ENCODE peak calls at places on chromosomes 12 and 14, in ten cellular contexts. F, J, D, O, A, Q, C, S, X and E are unnamed samples.

GRCh38 chr12:102301547-102301946 is 103.9 kb upstream of the PMCH start:
- DNase-seq in F (no peak), J (no peak), D (no peak), O (no peak), A (no peak), Q (no peak), C (no peak), S (no peak), X (no peak), E (no peak)

GRCh38 chr12:41743835-41744234 is 400.8 kb downstream of the GXYLT1 start:
- DNase-seq in F (peak; percentile 6), J (no peak), D (peak; percentile 57), O (no peak), A (no peak), Q (peak; percentile 42), C (peak; percentile 28), S (no peak), X (no peak), E (peak; percentile 40)

GRCh38 chr12:124475295-124476010 is 92.0 kb downstream of the NCOR2 start:
- DNase-seq in F (no peak), J (no peak), D (no peak), O (no peak), A (no peak), Q (no peak), C (no peak), S (no peak), X (no peak), E (no peak)

GRCh38 chr14:51849095-51849494 is 11.3 kb upstream of the GNG2 start:
- DNase-seq in F (no peak), J (no peak), D (peak; percentile 52), O (no peak), A (no peak), Q (peak; percentile 77), C (peak; percentile 76), S (no peak), X (no peak), E (no peak)

GRCh38 chr12:44876554-44877275 is 600 bp upstream of the NELL2 start:
- DNase-seq in F (peak; percentile 70), J (no peak), D (peak; percentile 17), O (peak; percentile 8), A (peak; percentile 85), Q (peak; percentile 29), C (peak; percentile 49), S (no peak), X (no peak), E (peak; percentile 14)

GRCh38 chr14:95185033-95185432 is 27.7 kb upstream of the DICER1 start:
- DNase-seq in F (no peak), J (no peak), D (no peak), O (no peak), A (no peak), Q (no peak), C (no peak), S (no peak), X (no peak), E (no peak)

GRCh38 chr12:105676694-105677093 is 346.2 kb downstream of the C12orf75 start:
- DNase-seq in F (no peak), J (no peak), D (no peak), O (no peak), A (no peak), Q (peak; percentile 24), C (no peak), S (no peak), X (peak; percentile 46), E (no peak)

GRCh38 chr12:62014330-62014729 is 245.9 kb upstream of the USP15 start:
- DNase-seq in F (no peak), J (no peak), D (no peak), O (no peak), A (no peak), Q (no peak), C (no peak), S (no peak), X (no peak), E (no peak)

GRCh38 chr12:120849765-120850164 is 54.4 kb downstream of the SPPL3 start:
- DNase-seq in F (peak; percentile 32), J (peak; percentile 42), D (peak; percentile 86), O (no peak), A (no peak), Q (peak; percentile 88), C (peak; percentile 33), S (no peak), X (peak; percentile 90), E (no peak)

GRCh38 chr12:44654641-44655625 is 221.2 kb downstream of the NELL2 start:
- DNase-seq in F (no peak), J (no peak), D (no peak), O (no peak), A (peak; percentile 2), Q (no peak), C (no peak), S (no peak), X (no peak), E (no peak)

GRCh38 chr12:1083086-1083887 is 92.3 kb downstream of the ERC1 start:
- DNase-seq in F (no peak), J (no peak), D (no peak), O (no peak), A (peak; percentile 45), Q (no peak), C (no peak), S (no peak), X (no peak), E (no peak)

GRCh38 chr14:30559638-30560071 is 697 bp downstream of the G2E3 start:
- DNase-seq in F (peak; percentile 31), J (no peak), D (peak; percentile 54), O (peak; percentile 27), A (peak; percentile 75), Q (peak; percentile 38), C (peak; percentile 64), S (peak; percentile 29), X (peak; percentile 53), E (peak; percentile 39)

GRCh38 chr12:50166776-50167025 is 468 bp downstream of the CERS5 start:
- DNase-seq in F (no peak), J (no peak), D (no peak), O (peak; percentile 56), A (no peak), Q (no peak), C (peak; percentile 74), S (no peak), X (no peak), E (no peak)

GRCh38 chr12:22598763-22599161 is 26.2 kb upstream of the ETNK1 start:
- DNase-seq in F (peak; percentile 17), J (no peak), D (peak; percentile 35), O (no peak), A (no peak), Q (no peak), C (no peak), S (no peak), X (no peak), E (no peak)

GRCh38 chr14:49427117-49427516 is 159.1 kb downstream of the RPS29 start:
- DNase-seq in F (no peak), J (no peak), D (no peak), O (no peak), A (peak; percentile 26), Q (no peak), C (no peak), S (no peak), X (no peak), E (no peak)

GRCh38 chr14:104801284-104802119 is 601 bp downstream of the ZBTB42 start:
- DNase-seq in F (peak; percentile 51), J (no peak), D (peak; percentile 8), O (peak; percentile 33), A (no peak), Q (no peak), C (no peak), S (no peak), X (no peak), E (no peak)
- H3K4me1 ChIP-seq in F (peaks cover 29% of the 10 kb centered on the region), J (peaks cover 16% of the 10 kb centered on the region), D (peaks cover 38% of the 10 kb centered on the region), O (peaks cover 65% of the 10 kb centered on the region), A (peaks cover 6% of the 10 kb centered on the region), Q (peaks cover 10% of the 10 kb centered on the region), C (peaks cover 7% of the 10 kb centered on the region), S (peaks cover 25% of the 10 kb centered on the region), X (peaks cover 5% of the 10 kb centered on the region), E (peaks cover 16% of the 10 kb centered on the region)

GRCh38 chr12:107320929-107321618 is 227.7 kb upstream of the CRY1 start:
- DNase-seq in F (peak; percentile 53), J (peak; percentile 39), D (peak; percentile 39), O (no peak), A (peak; percentile 68), Q (peak; percentile 84), C (peak; percentile 47), S (peak; percentile 68), X (no peak), E (no peak)
- TF ChIP-seq EZH2 in F (no peak), J (no peak), D (no peak), O (no peak), A (no peak), Q (no peak), C (peak; percentile 23), S (no peak), X (peak; percentile 6), E (no peak)

GRCh38 chr12:34604631-34605509 is 582.6 kb downstream of the ALG10 start:
- DNase-seq in F (no peak), J (no peak), D (no peak), O (no peak), A (no peak), Q (no peak), C (no peak), S (no peak), X (no peak), E (no peak)

GRCh38 chr12:34606749-34607519 is 584.6 kb downstream of the ALG10 start:
- DNase-seq in F (no peak), J (no peak), D (no peak), O (no peak), A (no peak), Q (no peak), C (no peak), S (no peak), X (no peak), E (no peak)

GRCh38 chr12:34607520-34608195 is 585.4 kb downstream of the ALG10 start:
- DNase-seq in F (no peak), J (no peak), D (no peak), O (no peak), A (no peak), Q (no peak), C (no peak), S (no peak), X (no peak), E (no peak)

GRCh38 chr12:34605510-34605887 is 583.2 kb downstream of the ALG10 start:
- DNase-seq in F (no peak), J (no peak), D (no peak), O (no peak), A (no peak), Q (no peak), C (no peak), S (no peak), X (no peak), E (no peak)

GRCh38 chr12:34605955-34606748 is 583.9 kb downstream of the ALG10 start:
- DNase-seq in F (no peak), J (no peak), D (no peak), O (no peak), A (no peak), Q (no peak), C (no peak), S (no peak), X (no peak), E (no peak)
- H3K9me3 ChIP-seq in F (no peaks in the 10 kb centered on the region), J (no peaks in the 10 kb centered on the region), D (no peaks in the 10 kb centered on the region), O (no peaks in the 10 kb centered on the region), A (peaks cover 7% of the 10 kb centered on the region), Q (peaks cover 21% of the 10 kb centered on the region), C (no peaks in the 10 kb centered on the region), S (peaks cover 38% of the 10 kb centered on the region), X (peaks cover 4% of the 10 kb centered on the region), E (no peaks in the 10 kb centered on the region)

DNA sequence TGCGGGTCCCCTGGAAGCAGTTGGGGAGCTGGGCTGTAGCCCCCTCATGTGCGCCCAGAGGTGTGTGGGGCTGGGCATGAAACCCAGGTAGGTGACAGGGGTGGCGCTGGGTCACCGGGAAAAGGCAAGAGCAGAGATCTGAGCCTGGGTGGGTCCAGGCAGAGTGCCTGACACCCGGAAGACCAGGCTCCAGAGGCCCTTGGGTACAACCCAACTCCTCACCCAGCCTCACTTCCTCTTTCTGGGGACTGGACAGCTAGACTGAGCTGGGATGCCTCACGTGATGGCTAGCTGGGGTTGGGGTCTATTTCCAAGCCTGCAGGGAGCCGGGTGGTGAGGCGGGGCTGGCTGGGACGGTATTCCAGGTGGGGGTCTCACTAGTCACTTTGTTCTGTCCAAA is 16.3 kb upstream of the CYP46A1 start:
- DNase-seq in F (no peak), J (no peak), D (no peak), O (no peak), A (no peak), Q (no peak), C (no peak), S (no peak), X (no peak), E (no peak)
- H3K4me1 ChIP-seq in F (peaks cover 28% of the 10 kb centered on the region), J (no peaks in the 10 kb centered on the region), D (no peaks in the 10 kb centered on the region), O (peaks cover 6% of the 10 kb centered on the region), A (peaks cover 80% of the 10 kb centered on the region), Q (peaks cover 4% of the 10 kb centered on the region), C (peaks cover 9% of the 10 kb centered on the region), S (no peaks in the 10 kb centered on the region), X (no peaks in the 10 kb centered on the region), E (no peaks in the 10 kb centered on the region)